ENCODE peak calls at places on chromosomes 3 and 15, in five cellular contexts. K is tibial nerve; V is cardiac muscle cell; H is osteoblast; F is CD4-positive, alpha-beta T cell. T is an unnamed sample. For H3K27me3, the result is how much of the 10 kb centered on the place peaks cover.

GRCh38 chr3:23389686-23390085 is 186.6 kb downstream of the UBE2E2 start:
- DNase-seq in H (no peak), F (no peak), K (no peak), V (no peak), T (no peak)

GRCh38 chr15:42385980-42386695 is 26.8 kb downstream of the CAPN3 start:
- DNase-seq in H (no peak), F (no peak), V (no peak), K (no peak), T (no peak)

GRCh38 chr15:39579487-39580116 is 1.3 kb upstream of the THBS1 start:
- DNase-seq in F (no peak), K (peak), V (peak), H (peak), T (peak)

GRCh38 chr3:126979076-126979628 is 3.8 kb upstream of the PLXNA1 start:
- DNase-seq in V (no peak), K (no peak), H (no peak), F (no peak), T (no peak)

GRCh38 chr3:191387441-191388077 is 57.2 kb upstream of the UTS2B start:
- DNase-seq in H (no peak), F (no peak), K (no peak), V (peak), T (no peak)

GRCh38 chr3:53478166-53478830 is 16.1 kb upstream of the CACNA1D start:
- DNase-seq in V (no peak), F (no peak), K (no peak), H (no peak), T (no peak)

GRCh38 chr3:189001559-189001958 is 170.2 kb upstream of the TPRG1 start:
- DNase-seq in F (no peak), K (no peak), H (peak), V (no peak), T (no peak)

GRCh38 chr3:69746119-69746518 is 6.9 kb downstream of the MITF start:
- DNase-seq in F (no peak), H (no peak), K (no peak), V (no peak), T (no peak)

GRCh38 chr3:53581671-53582070 is 87.3 kb downstream of the CACNA1D start:
- DNase-seq in F (no peak), K (no peak), V (no peak), H (no peak), T (no peak)

GRCh38 chr3:8318002-8318649 is 183.5 kb upstream of the LMCD1 start:
- DNase-seq in F (no peak), V (no peak), H (no peak), K (no peak), T (no peak)

GRCh38 chr15:88487176-88487795 is 19.8 kb downstream of the MRPS11 start:
- DNase-seq in V (no peak), F (no peak), K (no peak), H (no peak), T (no peak)

GRCh38 chr15:20358066-20358780 is 183.4 kb downstream of the GOLGA6L6 start:
- DNase-seq in K (no peak), H (peak), V (no peak), F (no peak), T (peak)

GRCh38 chr3:40042752-40043443 is 233.5 kb downstream of the MYRIP start:
- DNase-seq in H (peak), F (no peak), V (no peak), K (no peak), T (no peak)

DNA sequence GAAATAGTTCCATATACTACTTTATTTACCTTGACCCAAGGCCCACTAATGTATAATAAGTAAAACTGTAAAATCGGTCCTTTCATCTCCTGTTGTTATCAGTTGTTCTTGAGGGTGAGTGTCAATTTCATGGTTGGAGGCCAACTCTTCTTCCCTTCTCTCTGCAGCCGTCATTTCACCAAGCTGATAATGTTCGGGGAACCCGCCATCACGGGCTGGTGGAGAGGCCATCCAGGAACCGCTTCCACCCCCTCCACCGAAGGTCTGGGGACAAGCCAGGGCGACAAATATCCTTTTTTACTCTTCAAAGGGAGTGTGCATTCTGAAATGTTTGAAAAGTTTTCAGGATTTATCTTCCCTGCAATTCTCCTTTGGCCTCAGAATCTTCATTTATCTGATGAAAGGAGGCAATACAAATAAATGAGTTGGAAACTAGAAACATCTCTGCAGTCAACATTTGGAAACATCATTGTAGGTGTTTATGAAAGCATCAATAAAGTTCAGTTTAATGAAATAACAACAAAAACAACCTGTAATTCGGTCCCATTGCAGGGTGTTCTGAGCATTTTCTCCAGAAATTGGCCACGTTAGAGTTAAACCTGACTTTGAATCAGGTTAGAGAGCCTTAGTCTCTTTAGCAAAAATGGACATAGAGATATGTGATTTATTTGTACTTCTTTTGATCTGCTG is 63.9 kb downstream of the CRTC3 start:
- DNase-seq in K (no peak), V (no peak), F (no peak), H (no peak), T (no peak)
- H3K27ac ChIP-seq in K (no peak), V (no peak), F (peak), H (peak), T (peak)

GRCh38 chr3:180640987-180641386 is 38.3 kb downstream of the CCDC39 start:
- DNase-seq in K (no peak), F (no peak), V (no peak), H (no peak), T (no peak)

DNA sequence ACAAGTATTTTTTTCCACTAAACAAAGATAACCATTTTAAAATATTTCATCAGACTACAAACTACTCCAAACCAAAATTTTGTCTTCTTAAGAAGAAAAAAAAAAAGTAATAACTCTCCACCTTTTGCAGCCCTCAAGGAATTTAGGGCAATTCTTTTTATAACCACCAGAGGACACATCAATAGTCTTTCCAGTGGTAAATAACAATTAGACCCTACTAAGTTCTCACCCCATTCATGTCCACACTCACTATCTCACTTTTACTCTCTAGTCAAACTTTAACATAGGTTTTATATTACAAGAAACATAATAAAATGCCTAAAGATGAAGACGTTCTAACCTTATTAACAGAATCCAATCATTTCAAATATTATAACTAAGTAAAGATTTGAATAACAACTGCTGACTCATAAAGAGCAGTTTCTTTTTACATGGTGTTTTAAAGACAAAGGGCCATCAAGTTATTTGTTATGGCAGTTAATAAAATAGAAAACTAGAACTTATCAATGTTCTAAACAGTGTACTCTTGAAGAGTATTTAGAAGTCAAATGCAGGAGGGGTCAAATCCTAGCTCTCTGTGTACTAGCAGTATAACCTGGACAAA is 33.0 kb downstream of the CCDC39 start:
- DNase-seq in F (no peak), K (no peak), V (no peak), H (no peak), T (no peak)
- TF ChIP-seq CTCF in F (no peak), K (no peak), V (peak), H (peak), T (no peak)

GRCh38 chr15:93088981-93089854 is at the start of gene RGMA:
- DNase-seq in H (peak), F (no peak), K (peak), V (peak), T (peak)
- H3K27me3 ChIP-seq in H (under half), F (half or more), K (under half), V (half or more), T (under half)

DNA sequence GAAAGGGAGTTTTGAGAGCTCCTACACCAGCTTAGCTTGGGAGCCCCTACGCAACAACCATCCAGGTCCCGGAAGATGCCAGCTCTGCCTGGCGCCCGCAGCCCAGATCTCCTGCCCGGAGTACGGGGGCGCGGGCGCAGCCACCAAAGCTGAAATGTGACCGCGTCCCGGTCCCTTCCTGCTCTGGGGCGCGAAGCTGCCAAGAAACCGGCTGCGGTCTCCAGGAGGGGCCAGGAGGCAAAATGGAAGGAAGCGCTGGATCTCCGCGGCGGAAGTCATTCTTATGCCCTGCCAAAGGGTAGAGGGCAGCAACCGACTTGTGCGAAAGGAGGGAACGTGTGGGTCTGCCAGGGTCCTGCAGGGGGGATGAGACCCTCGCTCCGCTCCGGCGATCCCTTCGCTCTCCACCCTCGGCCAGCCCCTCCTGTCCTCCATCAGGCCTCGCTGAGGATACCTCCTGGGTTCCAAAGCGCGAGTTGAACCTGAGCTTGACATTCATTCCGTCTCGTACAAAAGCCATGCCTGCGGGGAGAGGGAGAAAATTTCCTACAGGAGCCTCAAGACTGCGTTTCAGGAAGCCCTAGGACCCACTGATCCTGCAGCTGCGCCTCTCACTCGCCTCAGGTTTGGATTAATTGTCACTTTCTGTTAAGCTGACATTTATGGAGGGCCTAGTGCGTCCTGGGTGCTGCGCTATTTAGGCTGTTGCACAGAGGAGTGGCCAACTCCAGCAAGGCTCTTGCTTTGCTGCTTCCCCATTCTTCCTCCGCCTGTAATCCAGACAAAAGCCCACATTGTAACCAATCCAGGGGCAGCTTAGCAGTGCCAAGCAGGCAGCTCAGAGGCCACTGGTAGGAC is 98.3 kb upstream of the VGLL3 start:
- DNase-seq in V (no peak), K (peak), F (no peak), H (peak), T (peak)
- H3K27ac ChIP-seq in V (no peak), K (peak), F (no peak), H (peak), T (peak)

DNA sequence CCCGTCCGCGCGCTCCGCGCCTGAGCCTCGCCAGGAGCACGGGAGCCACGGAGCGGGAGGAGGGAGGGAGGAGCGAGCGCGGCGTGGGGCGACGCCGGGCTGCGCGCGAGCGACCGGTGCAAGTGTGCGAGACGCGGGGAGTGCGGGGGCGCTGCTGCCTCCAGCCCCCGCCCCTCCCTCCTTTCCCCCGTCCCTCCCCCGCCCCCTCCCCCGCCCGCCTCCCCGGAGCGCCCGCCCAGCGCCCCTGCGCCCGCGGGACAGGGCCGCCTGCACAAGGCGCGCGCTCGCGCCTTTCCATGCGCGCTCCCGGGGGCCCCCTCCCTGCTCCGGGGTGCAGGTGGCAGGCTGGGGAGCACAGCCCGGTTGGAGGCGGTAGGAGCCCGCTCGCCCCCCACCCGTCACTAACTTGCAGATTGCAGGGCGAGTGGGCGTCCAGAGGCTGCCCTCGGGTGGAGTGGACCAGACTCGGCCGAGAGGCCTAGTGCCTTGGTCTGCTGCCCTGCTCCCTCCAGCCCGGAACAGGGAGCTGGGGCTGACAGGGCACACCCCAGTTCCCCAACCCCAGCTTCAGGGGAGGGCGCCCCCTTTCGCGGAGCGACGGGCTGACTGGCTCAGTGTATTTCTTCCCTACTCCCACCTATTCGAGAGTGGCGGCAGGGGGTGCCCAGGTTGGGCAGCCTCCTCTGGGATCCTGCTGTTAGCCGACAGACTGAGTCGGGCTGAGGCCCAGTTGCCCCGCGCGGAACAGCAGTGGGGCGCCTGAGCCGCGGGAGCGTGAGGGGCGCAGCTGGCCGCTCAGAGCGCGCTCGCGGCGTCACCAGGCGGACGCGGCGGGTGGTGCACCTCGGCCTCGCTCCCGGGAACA is at the start of gene WNT7A:
- DNase-seq in V (peak), F (peak), K (no peak), H (peak), T (no peak)
- TF ChIP-seq CTCF in V (peak), F (peak), K (peak), H (peak), T (peak)

DNA sequence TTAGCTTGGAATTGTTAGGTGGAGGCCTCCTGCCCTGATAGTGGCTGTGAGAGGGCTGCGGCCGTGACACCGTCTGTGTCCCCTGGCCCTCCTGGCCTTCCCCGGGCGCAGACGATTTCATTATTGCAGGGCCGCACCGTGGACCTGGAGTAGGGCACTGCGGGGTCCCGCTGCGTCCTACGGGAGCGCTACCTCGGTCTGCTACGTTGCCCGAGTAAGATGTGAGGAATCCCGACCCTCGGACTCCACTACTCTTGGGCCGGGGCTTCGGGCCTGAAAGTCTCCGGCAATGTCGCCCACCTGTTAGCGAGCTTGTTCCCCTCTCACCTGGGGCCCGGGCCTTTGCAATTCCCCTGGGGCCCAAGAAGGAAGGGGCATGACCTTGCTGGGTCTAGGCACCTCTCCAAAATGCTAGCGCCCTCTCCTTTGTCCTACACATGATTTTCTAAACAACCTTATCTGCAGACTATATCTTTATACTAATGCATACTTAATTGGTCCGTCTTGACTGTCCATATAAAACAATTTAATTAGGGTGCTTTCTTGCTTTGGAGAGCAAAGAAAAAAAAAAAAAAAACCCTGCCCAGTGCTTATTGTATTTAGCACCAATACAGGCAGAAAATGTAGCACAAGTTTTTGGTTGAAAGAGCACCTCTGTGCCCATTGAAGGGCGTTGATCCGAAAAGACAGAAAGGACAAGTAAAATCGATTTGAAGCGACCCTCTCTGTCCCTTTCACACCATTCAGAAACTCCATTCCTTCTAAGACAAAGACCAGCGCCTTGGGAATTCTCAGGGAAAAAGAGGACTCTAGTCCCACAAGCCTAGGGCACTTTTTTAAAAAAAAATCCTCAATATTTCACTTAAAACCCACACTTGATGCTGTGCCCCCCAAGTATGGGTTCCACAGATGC is 7.0 kb upstream of the NR2F2 start:
- DNase-seq in H (no peak), V (no peak), K (no peak), F (no peak), T (no peak)
- H3K27me3 ChIP-seq in H (under half), V (half or more), K (under half), F (half or more), T (half or more)

T was measured in psoas muscle.